ENCODE peak calls at places on chromosomes 2 and 18, in six cellular contexts. F, E, J, C, G and L are unnamed samples.

GRCh38 chr2:193518061-193518817 is 1323.5 kb upstream of the TMEFF2 start:
- DNase-seq in J (no peak), C (no peak), F (no peak), E (no peak), G (no peak), L (no peak)

GRCh38 chr2:230794472-230794871 is 70.3 kb upstream of the ITM2C start:
- DNase-seq in C (no peak), E (peak; percentile 25), G (peak; percentile 53), J (peak; percentile 34), F (peak; percentile 38), L (no peak)

GRCh38 chr2:52253605-52254004 is 1221.7 kb upstream of the NRXN1 start:
- DNase-seq in C (no peak), F (no peak), E (no peak), G (no peak), J (no peak), L (no peak)

GRCh38 chr2:40886100-40886499 is 434.2 kb upstream of the SLC8A1 start:
- DNase-seq in F (no peak), C (no peak), G (no peak), J (no peak), E (no peak), L (no peak)

GRCh38 chr2:239927424-239927981 is 97.6 kb downstream of the NDUFA10 start:
- DNase-seq in F (peak; percentile 40), J (peak; percentile 38), G (peak; percentile 83), C (no peak), E (peak; percentile 20), L (no peak)

GRCh38 chr18:36051760-36052159 is 15.6 kb downstream of the RPRD1A start:
- DNase-seq in G (no peak), J (no peak), C (no peak), F (no peak), E (no peak), L (no peak)

GRCh38 chr2:181264016-181264415 is 193.2 kb upstream of the ITGA4 start:
- DNase-seq in F (no peak), G (no peak), J (no peak), C (no peak), E (no peak), L (no peak)

GRCh38 chr2:9703701-9704221 is 73.0 kb upstream of the YWHAQ start:
- DNase-seq in C (no peak), G (peak; percentile 86), E (peak; percentile 17), J (peak; percentile 20), F (peak; percentile 83), L (no peak)

GRCh38 chr2:218658671-218659257 is 659 bp downstream of the ZNF142 start:
- DNase-seq in J (peak; percentile 36), C (peak; percentile 68), E (peak; percentile 71), G (peak; percentile 76), F (peak; percentile 77), L (no peak)

GRCh38 chr2:188619146-188619545 is 327.5 kb downstream of the GULP1 start:
- DNase-seq in J (no peak), E (no peak), C (no peak), G (no peak), F (no peak), L (no peak)

GRCh38 chr18:43277164-43277600 is at the start of gene SYT4:
- DNase-seq in C (no peak), E (peak; percentile 34), J (no peak), F (peak; percentile 83), G (peak; percentile 1), L (peak; percentile 88)

GRCh38 chr2:112691761-112692370 is 29.0 kb upstream of the NT5DC4 start:
- DNase-seq in J (no peak), C (no peak), E (no peak), G (no peak), F (no peak), L (no peak)

GRCh38 chr2:196101325-196101981 is 32.8 kb upstream of the DNAH7 start:
- DNase-seq in C (peak; percentile 56), F (no peak), J (no peak), G (no peak), E (no peak), L (no peak)

GRCh38 chr2:74080346-74080745 is 67.4 kb downstream of the BOLA3 start:
- DNase-seq in F (no peak), C (no peak), E (no peak), J (no peak), G (no peak), L (no peak)

GRCh38 chr2:151258121-151258520 is 3.5 kb downstream of the RBM43 start:
- DNase-seq in G (no peak), E (no peak), F (no peak), C (no peak), J (no peak), L (no peak)

GRCh38 chr2:10091182-10091932 is 11.1 kb upstream of the CYS1 start:
- DNase-seq in G (peak; percentile 45), C (no peak), E (no peak), F (no peak), J (no peak), L (no peak)

GRCh38 chr18:48711651-48712486 is 173.0 kb downstream of the CTIF start:
- DNase-seq in F (peak; percentile 59), E (peak; percentile 38), C (peak; percentile 69), G (peak; percentile 39), J (no peak), L (no peak)

GRCh38 chr18:76437011-76437410 is 58.0 kb downstream of the ZNF516 start:
- DNase-seq in F (no peak), C (no peak), G (no peak), J (no peak), E (no peak), L (no peak)

GRCh38 chr2:96116424-96116878 is at the start of gene ADRA2B:
- DNase-seq in E (peak; percentile 88), J (peak; percentile 65), G (no peak), F (peak; percentile 91), C (peak; percentile 94), L (no peak)

GRCh38 chr18:3706279-3707097 is 256.5 kb downstream of the TGIF1 start:
- DNase-seq in C (no peak), E (no peak), F (peak; percentile 56), G (peak; percentile 36), J (no peak), L (no peak)

GRCh38 chr2:189265696-189266320 is 86.2 kb upstream of the COL5A2 start:
- DNase-seq in E (no peak), J (no peak), C (no peak), G (no peak), F (no peak), L (no peak)

GRCh38 chr2:42924436-42924897 is 132.1 kb upstream of the HAAO start:
- DNase-seq in C (no peak), G (no peak), E (no peak), F (no peak), J (no peak), L (no peak)

GRCh38 chr2:190698895-190699294 is 50.0 kb downstream of the NAB1 start:
- DNase-seq in J (no peak), E (no peak), F (no peak), C (no peak), G (no peak), L (no peak)

GRCh38 chr18:6923220-6923619 is 193.7 kb downstream of the ARHGAP28 start:
- DNase-seq in J (no peak), E (no peak), C (no peak), G (no peak), F (no peak), L (no peak)

GRCh38 chr2:138267161-138267901 is 234.2 kb upstream of the SPOPL start:
- DNase-seq in G (no peak), E (no peak), F (no peak), C (peak; percentile 28), J (no peak), L (no peak)

GRCh38 chr2:29014811-29015414 is 33.8 kb downstream of the TOGARAM2 start:
- DNase-seq in F (no peak), J (peak; percentile 77), E (peak; percentile 56), C (peak; percentile 68), G (peak; percentile 93), L (no peak)